ENCODE peak calls at places on chromosome 4, in four cellular contexts. L, W, B and Q are unnamed samples.

GRCh38 chr4:34721835-34722234 is 1522.5 kb downstream of the ARAP2 start:
- DNase-seq in B (no peak), L (no peak), W (no peak), Q (no peak)

GRCh38 chr4:106676173-106676921 is 307.8 kb upstream of the GIMD1 start:
- DNase-seq in L (no peak), B (no peak), W (no peak), Q (no peak)

GRCh38 chr4:53928825-53929224 is 135.6 kb downstream of the CHIC2 start:
- DNase-seq in W (no peak), L (no peak), B (no peak), Q (no peak)

GRCh38 chr4:2141022-2141761 is 82.1 kb downstream of the NAT8L start:
- DNase-seq in B (no peak), L (no peak), W (no peak), Q (no peak)

GRCh38 chr4:112410364-112410763 is 105.6 kb downstream of the NEUROG2 start:
- DNase-seq in B (no peak), L (no peak), W (no peak), Q (no peak)

GRCh38 chr4:79576480-79576803 is 168.4 kb upstream of the GK2 start:
- DNase-seq in W (peak; percentile 21), B (no peak), L (peak; percentile 27), Q (no peak)

GRCh38 chr4:127000090-127000489 is 632.7 kb upstream of the INTU start:
- DNase-seq in L (no peak), B (no peak), W (no peak), Q (no peak)

GRCh38 chr4:24651266-24651665 is 66.9 kb upstream of the DHX15 start:
- DNase-seq in W (no peak), L (no peak), B (no peak), Q (no peak)

GRCh38 chr4:80125252-80126177 is 52.5 kb upstream of the ANTXR2 start:
- DNase-seq in W (no peak), B (no peak), L (peak; percentile 58), Q (peak; percentile 18)

GRCh38 chr4:128782875-128783614 is 26.5 kb upstream of the JADE1 start:
- DNase-seq in L (no peak), W (no peak), B (no peak), Q (no peak)

GRCh38 chr4:177802149-177802548 is 359.9 kb upstream of the AGA start:
- DNase-seq in W (no peak), L (no peak), B (no peak), Q (no peak)

GRCh38 chr4:128675083-128675482 is 134.4 kb upstream of the JADE1 start:
- DNase-seq in L (no peak), W (no peak), B (no peak), Q (no peak)

GRCh38 chr4:89681671-89682070 is 155.3 kb downstream of the SNCA start:
- DNase-seq in L (no peak), W (no peak), B (no peak), Q (no peak)

GRCh38 chr4:8157944-8158709 is 486 bp downstream of the ABLIM2 start:
- DNase-seq in L (no peak), W (no peak), B (no peak), Q (no peak)

GRCh38 chr4:183987987-183988392 is 82.9 kb downstream of the STOX2 start:
- DNase-seq in L (peak; percentile 33), W (peak; percentile 7), B (no peak), Q (peak; percentile 68)

GRCh38 chr4:95510877-95511276 is 37.9 kb downstream of the UNC5C start:
- DNase-seq in W (no peak), B (no peak), L (no peak), Q (peak; percentile 70)

GRCh38 chr4:26860922-26861433 is 337 bp downstream of the STIM2 start:
- DNase-seq in W (peak; percentile 10), B (no peak), L (no peak), Q (no peak)

GRCh38 chr4:98938386-98938785 is 9.5 kb upstream of the EIF4E start:
- DNase-seq in L (no peak), B (no peak), W (no peak), Q (no peak)

GRCh38 chr4:189802884-189803283 is 137.8 kb upstream of the FRG1 start:
- DNase-seq in L (no peak), B (peak; percentile 33), W (no peak), Q (no peak)

GRCh38 chr4:145531193-145531592 is 49.5 kb downstream of the SMAD1 start:
- DNase-seq in W (no peak), B (no peak), L (no peak), Q (no peak)

GRCh38 chr4:77202491-77202890 is 45.5 kb downstream of the CCNG2 start:
- DNase-seq in L (no peak), B (no peak), W (no peak), Q (no peak)

GRCh38 chr4:5791654-5792053 is 80.7 kb downstream of the EVC start:
- DNase-seq in L (no peak), W (no peak), B (no peak), Q (no peak)

GRCh38 chr4:56049428-56050212 is 100.9 kb downstream of the CEP135 start:
- DNase-seq in W (no peak), B (peak; percentile 21), L (no peak), Q (peak; percentile 19)

GRCh38 chr4:52712991-52713275 is 38.3 kb downstream of the ERVMER34-1 start:
- DNase-seq in L (peak; percentile 62), W (no peak), B (no peak), Q (no peak)
- TF ChIP-seq ATF3 in L (no peak), W (no peak), B (no peak), Q (no peak)

GRCh38 chr4:99998062-99998880 is 48.2 kb upstream of the H2AZ1 start:
- DNase-seq in B (no peak), W (peak; percentile 9), L (no peak), Q (peak; percentile 37)
- TF ChIP-seq FOSL1 in B (no peak), W (no peak), L (no peak), Q (no peak)

GRCh38 chr4:87498446-87498900 is 30.7 kb downstream of the SPARCL1 start:
- DNase-seq in W (no peak), L (no peak), B (no peak), Q (no peak)

GRCh38 chr4:87505862-87506261 is 23.3 kb downstream of the SPARCL1 start:
- DNase-seq in L (no peak), B (no peak), W (no peak), Q (no peak)

GRCh38 chr4:87499415-87500106 is 29.6 kb downstream of the SPARCL1 start:
- DNase-seq in L (no peak), W (no peak), B (no peak), Q (no peak)

GRCh38 chr4:87500107-87500462 is 29.1 kb downstream of the SPARCL1 start:
- DNase-seq in L (no peak), W (no peak), B (no peak), Q (no peak)

GRCh38 chr4:87502580-87503238 is 26.5 kb downstream of the SPARCL1 start:
- DNase-seq in B (no peak), W (no peak), L (no peak), Q (peak; percentile 27)
- TF ChIP-seq ATF3 in B (no peak), W (no peak), L (no peak), Q (no peak)

GRCh38 chr4:10619220-10619619 is 65.3 kb downstream of the CLNK start:
- DNase-seq in L (no peak), W (no peak), B (no peak), Q (peak; percentile 13)
- TF ChIP-seq FOSL1 in L (no peak), W (no peak), B (no peak), Q (no peak)

DNA sequence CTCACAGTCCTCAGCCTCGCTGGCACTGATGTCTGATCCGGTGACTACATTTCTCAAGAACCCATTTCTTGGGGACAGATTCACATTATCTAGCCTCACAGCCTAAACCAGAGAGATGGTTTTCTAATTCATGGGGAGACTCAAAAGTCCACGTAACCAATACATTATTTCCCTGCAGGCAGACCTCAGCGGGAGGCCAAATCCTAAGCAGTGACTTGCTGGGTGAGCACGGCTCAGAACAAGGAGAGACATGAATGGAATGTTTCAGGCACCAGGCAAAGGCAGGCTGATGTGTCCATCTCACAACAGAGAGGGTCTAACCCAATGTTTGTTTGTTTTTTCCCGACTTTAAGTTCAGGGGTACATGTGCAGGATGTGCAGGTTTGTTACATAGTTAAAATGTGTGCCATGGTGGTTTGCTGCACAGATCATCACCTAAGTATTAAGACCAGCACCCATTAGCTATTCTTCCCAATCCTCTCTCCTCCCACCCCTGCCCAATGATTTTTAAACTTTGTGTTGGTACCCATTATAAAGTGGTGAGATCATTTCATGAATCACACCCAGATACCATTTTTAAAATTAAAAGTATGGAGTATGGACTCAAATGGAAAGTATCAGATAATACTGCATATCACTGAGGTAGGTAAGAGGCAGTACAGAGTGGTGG is 53.3 kb downstream of the SCD5 start:
- DNase-seq in L (no peak), W (no peak), B (no peak), Q (no peak)
- TF ChIP-seq ATF3 in L (no peak), W (no peak), B (no peak), Q (no peak)

DNA sequence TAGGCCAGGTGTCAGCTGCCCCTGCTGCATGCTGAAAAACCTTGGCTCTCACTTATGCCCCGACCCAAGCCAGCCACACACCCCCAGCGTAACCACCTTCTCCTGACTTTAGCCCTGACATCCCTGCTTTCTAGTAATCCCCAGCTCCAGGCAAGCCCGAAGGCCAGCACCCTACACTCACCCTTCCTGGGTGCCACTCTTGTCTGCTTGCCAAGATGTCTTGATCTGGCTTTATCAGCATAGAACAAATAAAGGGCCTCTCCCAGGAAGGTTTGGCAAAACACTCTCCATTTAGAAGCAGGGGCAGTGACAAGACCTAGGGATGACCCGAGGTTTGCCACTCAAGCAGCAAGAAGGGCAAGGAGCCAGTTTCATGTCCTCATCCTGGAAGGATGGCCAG is 6.8 kb upstream of the MAP9 start:
- DNase-seq in L (no peak), B (no peak), W (no peak), Q (no peak)
- TF ChIP-seq FOSL1 in L (no peak), B (no peak), W (no peak), Q (no peak)

DNA sequence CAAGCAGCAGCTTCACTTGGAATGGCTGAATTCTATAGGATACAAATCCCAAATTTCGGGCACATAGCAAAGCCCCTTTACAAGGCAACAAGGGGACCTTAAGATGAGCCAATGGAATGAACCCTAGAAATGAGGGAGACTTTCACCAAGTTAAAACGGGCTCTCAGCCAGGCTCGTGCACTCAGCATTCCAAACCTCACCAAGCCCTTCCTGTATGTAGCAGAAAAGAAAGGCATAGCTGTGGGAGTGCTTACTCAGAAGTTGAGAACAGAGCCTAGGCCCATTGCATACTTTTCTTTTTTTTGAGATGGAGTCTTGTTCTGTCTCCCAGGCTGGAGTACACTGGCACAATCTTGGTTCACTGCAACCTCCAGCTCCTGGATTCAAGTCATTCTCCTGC is 10.8 kb upstream of the HERC5 start:
- DNase-seq in B (no peak), W (no peak), L (no peak), Q (no peak)
- TF ChIP-seq ATF3 in B (no peak), W (no peak), L (no peak), Q (no peak)

GRCh38 chr4:84803720-84804119 is 162.8 kb downstream of the WDFY3 start:
- DNase-seq in B (no peak), L (no peak), W (no peak), Q (no peak)

GRCh38 chr4:84804126-84804525 is 162.4 kb downstream of the WDFY3 start:
- DNase-seq in B (no peak), L (no peak), W (no peak), Q (no peak)

GRCh38 chr4:84800256-84800655 is 166.2 kb downstream of the WDFY3 start:
- DNase-seq in W (no peak), B (no peak), L (no peak), Q (no peak)

GRCh38 chr4:84799318-84799717 is 167.2 kb downstream of the WDFY3 start:
- DNase-seq in L (no peak), W (no peak), B (no peak), Q (no peak)

GRCh38 chr4:84803121-84803520 is 163.4 kb downstream of the WDFY3 start:
- DNase-seq in L (no peak), B (no peak), W (no peak), Q (no peak)
- TF ChIP-seq FOSL1 in L (no peak), B (no peak), W (no peak), Q (no peak)